ENCODE peak calls at places on chromosomes 4 and X, in nine cellular contexts. U, D, G, L, I, N, P, J and F are unnamed samples.

GRCh38 chr4:168437192-168437938 is 42.9 kb downstream of the DDX60L start:
- DNase-seq in I (no peak), N (no peak), U (no peak), G (no peak), J (no peak), P (no peak), D (no peak), L (no peak), F (no peak)

GRCh38 chr4:48033825-48034413 is 17.3 kb downstream of the NIPAL1 start:
- DNase-seq in G (no peak), P (peak), L (peak), U (no peak), D (peak), J (peak), I (no peak), N (peak), F (no peak)

GRCh38 chr4:158775091-158775651 is 6.3 kb downstream of the FNIP2 start:
- DNase-seq in G (no peak), P (no peak), L (no peak), I (no peak), N (no peak), U (no peak), D (no peak), J (no peak), F (no peak)

GRCh38 chrX:17692709-17693346 is 44.5 kb upstream of the SCML1 start:
- DNase-seq in J (peak), L (no peak), G (no peak), D (peak), N (no peak), U (peak), P (no peak), I (no peak), F (no peak)

GRCh38 chr4:7213802-7214201 is 21.5 kb downstream of the SORCS2 start:
- DNase-seq in P (no peak), D (no peak), L (no peak), N (no peak), J (no peak), G (no peak), I (no peak), U (no peak), F (no peak)

GRCh38 chr4:7135389-7135746 is 57.0 kb upstream of the SORCS2 start:
- DNase-seq in L (no peak), I (no peak), N (no peak), U (no peak), P (no peak), G (no peak), D (no peak), J (no peak), F (no peak)

GRCh38 chr4:138859249-138859648 is 156.3 kb upstream of the NOCT start:
- DNase-seq in G (no peak), J (no peak), L (no peak), I (no peak), D (no peak), N (no peak), U (no peak), P (no peak), F (no peak)

GRCh38 chr4:25817059-25817681 is 45.6 kb downstream of the SEL1L3 start:
- DNase-seq in G (no peak), D (no peak), L (no peak), N (no peak), I (no peak), J (no peak), U (peak), P (no peak), F (no peak)

GRCh38 chrX:152600853-152601635 is 36.7 kb upstream of the GABRQ start:
- DNase-seq in I (no peak), J (peak), L (no peak), N (no peak), P (no peak), G (no peak), D (peak), U (no peak), F (no peak)

GRCh38 chr4:97646997-97647396 is 496.3 kb downstream of the STPG2 start:
- DNase-seq in J (no peak), P (no peak), L (no peak), U (no peak), G (no peak), N (no peak), I (peak), D (no peak), F (no peak)

GRCh38 chr4:62531731-62532130 is 1331.6 kb downstream of the ADGRL3 start:
- DNase-seq in L (no peak), D (no peak), I (no peak), P (no peak), U (no peak), J (peak), G (no peak), N (no peak), F (no peak)

GRCh38 chr4:164508836-164509235 is 245.1 kb upstream of the SMIM31 start:
- DNase-seq in J (no peak), N (no peak), P (no peak), L (no peak), G (no peak), U (no peak), I (no peak), D (no peak), F (peak)

GRCh38 chrX:41688154-41688553 is 619 bp upstream of the GPR34 start:
- DNase-seq in G (no peak), P (no peak), I (no peak), J (no peak), N (peak), U (no peak), L (no peak), D (no peak), F (no peak)

GRCh38 chr4:154686838-154687237 is 57.0 kb upstream of the LRAT start:
- DNase-seq in J (no peak), N (no peak), L (no peak), I (no peak), U (no peak), G (no peak), D (no peak), P (no peak), F (no peak)

GRCh38 chr4:177411996-177412395 is 30.2 kb downstream of the AGA start:
- DNase-seq in G (no peak), L (no peak), N (no peak), D (no peak), U (no peak), J (no peak), P (no peak), I (no peak), F (no peak)

GRCh38 chr4:70778888-70779422 is 57.2 kb downstream of the RUFY3 start:
- DNase-seq in G (no peak), P (peak), N (no peak), I (no peak), D (peak), J (no peak), L (no peak), U (no peak), F (no peak)

GRCh38 chr4:159360549-159360948 is 257.7 kb downstream of the RAPGEF2 start:
- DNase-seq in P (no peak), N (no peak), J (no peak), I (no peak), L (no peak), G (no peak), U (peak), D (peak), F (no peak)

GRCh38 chrX:27336466-27337091 is 126.6 kb downstream of the PPP4R3C start:
- DNase-seq in L (no peak), J (peak), N (peak), I (peak), G (no peak), D (peak), U (no peak), P (no peak), F (no peak)

GRCh38 chr4:98469776-98470175 is 188.6 kb downstream of the TSPAN5 start:
- DNase-seq in D (no peak), J (no peak), U (no peak), P (no peak), N (no peak), I (no peak), L (no peak), G (no peak), F (no peak)

GRCh38 chr4:112448211-112448745 is 67.7 kb downstream of the NEUROG2 start:
- DNase-seq in L (no peak), P (no peak), I (no peak), G (no peak), D (no peak), J (no peak), N (no peak), U (no peak), F (no peak)

GRCh38 chrX:40148439-40149285 is 50.9 kb upstream of the BCOR start:
- DNase-seq in I (no peak), N (no peak), G (peak), D (no peak), J (peak), U (no peak), L (no peak), P (no peak), F (peak)